ENCODE peak calls at places on chromosomes 4 and X, in five cellular contexts. R, P, K, F and Q are unnamed samples. For H3K4me1, the result is how much of the 10 kb centered on the place peaks cover.

GRCh38 chr4:167034983-167035382 is 199.3 kb downstream of the SPOCK3 start:
- DNase-seq in R (no peak), P (no peak), K (no peak), F (no peak), Q (no peak)

GRCh38 chr4:5732158-5732557 is 21.2 kb downstream of the EVC start:
- DNase-seq in R (no peak), P (no peak), K (no peak), F (no peak), Q (no peak)

GRCh38 chr4:14234330-14234729 is 606.8 kb upstream of the BOD1L1 start:
- DNase-seq in R (no peak), P (no peak), K (no peak), F (no peak), Q (no peak)

GRCh38 chr4:135418353-135418752 is 1216.8 kb upstream of the PABPC4L start:
- DNase-seq in R (no peak), P (no peak), K (no peak), F (no peak), Q (peak)

GRCh38 chrX:100695302-100695701 is 36.6 kb downstream of the SYTL4 start:
- DNase-seq in R (no peak), P (no peak), K (no peak), F (no peak), Q (no peak)

GRCh38 chr4:109313168-109314133 is 11.0 kb upstream of the COL25A1 start:
- DNase-seq in R (no peak), P (no peak), K (no peak), F (no peak), Q (no peak)

GRCh38 chr4:123505457-123506310 is 109.1 kb downstream of the SPRY1 start:
- DNase-seq in R (no peak), P (no peak), K (peak), F (no peak), Q (peak)

GRCh38 chrX:2425281-2426071 is 75.3 kb downstream of the DHRSX start:
- DNase-seq in R (no peak), P (no peak), K (no peak), F (no peak), Q (peak)

GRCh38 chr4:133151681-133152329 is 2.7 kb downstream of the PCDH10 start:
- DNase-seq in R (no peak), P (no peak), K (peak), F (no peak), Q (peak)

GRCh38 chr4:99998062-99998880 is 48.2 kb upstream of the H2AZ1 start:
- DNase-seq in R (no peak), P (peak), K (no peak), F (no peak), Q (peak)

GRCh38 chr4:3657917-3658913 is 108.0 kb upstream of the ADRA2C start:
- DNase-seq in R (no peak), P (no peak), K (no peak), F (no peak), Q (peak)

GRCh38 chr4:138216272-138216867 is 25.8 kb downstream of the SLC7A11 start:
- DNase-seq in R (no peak), P (no peak), K (no peak), F (no peak), Q (no peak)

GRCh38 chr4:117641519-117641918 is 392.8 kb upstream of the NDST3 start:
- DNase-seq in R (no peak), P (no peak), K (no peak), F (no peak), Q (no peak)

GRCh38 chr4:95381843-95382580 is 166.8 kb downstream of the UNC5C start:
- DNase-seq in R (no peak), P (no peak), K (no peak), F (no peak), Q (no peak)

GRCh38 chrX:122816288-122816687 is 367.8 kb upstream of the GRIA3 start:
- DNase-seq in R (no peak), P (no peak), K (no peak), F (no peak), Q (no peak)

GRCh38 chr4:38207110-38207457 is 246.9 kb downstream of the PTTG2 start:
- DNase-seq in R (no peak), P (no peak), K (no peak), F (no peak), Q (no peak)

GRCh38 chr4:71814433-71814832 is 30.6 kb upstream of the GC start:
- DNase-seq in R (no peak), P (no peak), K (no peak), F (no peak), Q (no peak)

GRCh38 chr4:128283071-128283470 is 4.5 kb downstream of the PGRMC2 start:
- DNase-seq in R (no peak), P (no peak), K (no peak), F (no peak), Q (no peak)
- H3K4me1 ChIP-seq in R (under half), P (under half), K (half or more), F (under half), Q (under half)

DNA sequence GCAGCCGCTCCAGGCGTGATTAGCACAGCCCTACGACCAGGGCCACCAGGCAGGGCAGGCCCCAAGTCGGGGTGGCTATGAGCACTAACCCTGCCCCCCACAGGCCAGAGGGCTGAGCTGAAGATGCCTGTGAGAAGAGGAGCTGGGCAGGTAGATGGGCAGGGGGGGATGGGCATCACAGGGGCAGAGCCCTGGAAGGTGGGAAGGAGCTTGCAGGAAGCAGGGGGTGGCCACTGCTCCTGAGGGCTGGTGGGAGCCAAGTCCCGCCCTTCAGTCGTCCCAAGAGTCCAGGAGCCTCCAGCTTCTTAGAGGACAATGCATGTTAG is 7.3 kb upstream of the MXD4 start:
- DNase-seq in R (no peak), P (no peak), K (peak), F (no peak), Q (no peak)
- H3K27ac ChIP-seq in R (no peak), P (no peak), K (no peak), F (no peak), Q (no peak)

DNA sequence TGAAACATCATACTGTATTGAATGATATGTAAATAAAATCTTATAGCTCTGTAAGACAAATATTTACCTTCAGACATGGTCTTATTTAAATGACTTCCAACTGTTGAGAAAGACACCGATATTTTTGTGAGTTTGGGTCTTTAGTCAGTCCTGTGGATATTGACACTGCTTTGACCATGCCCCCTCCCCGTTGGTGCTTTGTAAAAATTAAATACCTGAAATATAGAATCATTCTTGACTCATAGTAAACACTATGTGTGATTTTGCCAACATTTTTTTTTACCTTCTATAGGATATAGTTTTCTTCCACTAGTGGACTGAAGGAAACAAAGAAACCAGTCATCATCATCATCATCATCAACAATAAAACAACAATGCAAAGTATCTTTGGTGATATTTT is 114.3 kb upstream of the HS3ST1 start:
- DNase-seq in R (no peak), P (no peak), K (no peak), F (no peak), Q (no peak)
- H3K4me1 ChIP-seq in R (under half), P (under half), K (under half), F (under half), Q (under half)

GRCh38 chr4:143251781-143252180 is 67.1 kb downstream of the USP38 start:
- DNase-seq in R (no peak), P (no peak), K (no peak), F (no peak), Q (no peak)
- H3K27ac ChIP-seq in R (no peak), P (no peak), K (no peak), F (no peak), Q (no peak)